ENCODE peak calls at places on chromosomes 5 and 9, in eight cellular contexts. C is mucosa of descending colon; K is GM23338; I is colonic mucosa; J is neuronal stem cell; S is endodermal cell; A is CD8-positive, alpha-beta memory T cell; V is IMR-90. N is an unnamed sample. For H3K36me3, the result is how much of the 10 kb centered on the place peaks cover.

GRCh38 chr5:69024241-69024651 is 69.6 kb upstream of the SLC30A5 start:
- DNase-seq in C (peak), K (peak), I (peak), J (peak), S (peak), A (no peak), V (peak), N (peak)

GRCh38 chr5:1343931-1344901 is 683 bp downstream of the CLPTM1L start:
- DNase-seq in C (peak), K (peak), I (no peak), J (no peak), S (no peak), A (peak), V (peak), N (no peak)

GRCh38 chr9:126459965-126460843 is 133.6 kb downstream of the MVB12B start:
- DNase-seq in C (no peak), K (no peak), I (no peak), J (no peak), S (peak), A (no peak), V (peak), N (no peak)

GRCh38 chr9:88258012-88258411 is 119.7 kb upstream of the SPATA31C2 start:
- DNase-seq in C (peak), K (no peak), I (no peak), J (no peak), S (no peak), A (no peak), V (peak), N (no peak)

GRCh38 chr9:80560976-80561375 is 989.2 kb downstream of the TLE4 start:
- DNase-seq in C (no peak), K (no peak), I (no peak), J (no peak), S (no peak), A (no peak), V (no peak), N (no peak)

GRCh38 chr9:137214620-137215019 is 7.4 kb downstream of the RNF208 start:
- DNase-seq in C (no peak), K (no peak), I (no peak), J (no peak), S (no peak), A (no peak), V (no peak), N (no peak)

GRCh38 chr9:20552874-20553624 is 69.2 kb downstream of the MLLT3 start:
- DNase-seq in C (no peak), K (no peak), I (no peak), J (no peak), S (no peak), A (no peak), V (peak), N (no peak)

GRCh38 chr5:93831449-93831848 is 90.0 kb upstream of the POU5F2 start:
- DNase-seq in C (no peak), K (no peak), I (no peak), J (no peak), S (no peak), A (no peak), V (peak), N (no peak)

GRCh38 chr9:131640438-131641181 is 95.3 kb downstream of the PRRT1B start:
- DNase-seq in C (no peak), K (no peak), I (no peak), J (no peak), S (no peak), A (no peak), V (no peak), N (peak)

GRCh38 chr5:76715734-76716455 is at the start of gene F2R:
- DNase-seq in C (peak), K (peak), I (peak), J (peak), S (peak), A (peak), V (peak), N (peak)

GRCh38 chr5:6713274-6714181 is at the start of gene TENT4A:
- DNase-seq in C (peak), K (no peak), I (peak), J (no peak), S (no peak), A (peak), V (no peak), N (peak)

GRCh38 chr9:76576344-76576743 is 117.4 kb downstream of the GCNT1 start:
- DNase-seq in C (peak), K (no peak), I (no peak), J (no peak), S (no peak), A (peak), V (peak), N (no peak)

GRCh38 chr5:173645437-173645807 is 29.0 kb upstream of the BOD1 start:
- DNase-seq in C (no peak), K (peak), I (no peak), J (no peak), S (peak), A (no peak), V (peak), N (no peak)

GRCh38 chr5:132497488-132497997 is 7.0 kb upstream of the IRF1 start:
- DNase-seq in C (peak), K (peak), I (peak), J (no peak), S (peak), A (peak), V (peak), N (peak)

GRCh38 chr5:2266668-2267240 is 384.0 kb upstream of the IRX4 start:
- DNase-seq in C (no peak), K (no peak), I (no peak), J (no peak), S (peak), A (no peak), V (no peak), N (no peak)

GRCh38 chr9:83281306-83282255 is 218.6 kb upstream of the RASEF start:
- DNase-seq in C (peak), K (no peak), I (no peak), J (no peak), S (no peak), A (no peak), V (no peak), N (no peak)

GRCh38 chr5:78417026-78417425 is 56.6 kb downstream of the SCAMP1 start:
- DNase-seq in C (no peak), K (no peak), I (no peak), J (no peak), S (no peak), A (no peak), V (peak), N (no peak)

GRCh38 chr5:127040779-127041520 is 10.6 kb upstream of the MARCHF3 start:
- DNase-seq in C (peak), K (peak), I (peak), J (no peak), S (peak), A (no peak), V (peak), N (peak)

GRCh38 chr5:106825379-106825778 is 845.4 kb downstream of the EFNA5 start:
- DNase-seq in C (no peak), K (no peak), I (no peak), J (no peak), S (no peak), A (no peak), V (peak), N (no peak)

GRCh38 chr5:172399336-172399735 is 55.0 kb downstream of the SH3PXD2B start:
- DNase-seq in C (no peak), K (no peak), I (no peak), J (no peak), S (no peak), A (no peak), V (no peak), N (no peak)

GRCh38 chr9:97744710-97745708 is 47.9 kb upstream of the XPA start:
- DNase-seq in C (no peak), K (peak), I (no peak), J (no peak), S (peak), A (no peak), V (peak), N (peak)

GRCh38 chr9:91642771-91643170 is 219.1 kb upstream of the NFIL3 start:
- DNase-seq in C (no peak), K (no peak), I (no peak), J (no peak), S (no peak), A (no peak), V (no peak), N (no peak)

GRCh38 chr5:141534492-141535213 is 45.8 kb downstream of the PCDHGC5 start:
- DNase-seq in C (no peak), K (no peak), I (no peak), J (no peak), S (no peak), A (no peak), V (no peak), N (no peak)
- H3K36me3 ChIP-seq in C (under half), K (under half), I (under half), J (under half), S (half or more), A (under half), V (under half), N (under half)

GRCh38 chr5:95735436-95735835 is 4.3 kb downstream of the RHOBTB3 start:
- DNase-seq in C (no peak), K (no peak), I (no peak), J (no peak), S (no peak), A (no peak), V (no peak), N (no peak)
- H3K4me3 ChIP-seq in C (no peak), K (no peak), I (no peak), J (no peak), S (peak), A (no peak), V (peak), N (no peak)

DNA sequence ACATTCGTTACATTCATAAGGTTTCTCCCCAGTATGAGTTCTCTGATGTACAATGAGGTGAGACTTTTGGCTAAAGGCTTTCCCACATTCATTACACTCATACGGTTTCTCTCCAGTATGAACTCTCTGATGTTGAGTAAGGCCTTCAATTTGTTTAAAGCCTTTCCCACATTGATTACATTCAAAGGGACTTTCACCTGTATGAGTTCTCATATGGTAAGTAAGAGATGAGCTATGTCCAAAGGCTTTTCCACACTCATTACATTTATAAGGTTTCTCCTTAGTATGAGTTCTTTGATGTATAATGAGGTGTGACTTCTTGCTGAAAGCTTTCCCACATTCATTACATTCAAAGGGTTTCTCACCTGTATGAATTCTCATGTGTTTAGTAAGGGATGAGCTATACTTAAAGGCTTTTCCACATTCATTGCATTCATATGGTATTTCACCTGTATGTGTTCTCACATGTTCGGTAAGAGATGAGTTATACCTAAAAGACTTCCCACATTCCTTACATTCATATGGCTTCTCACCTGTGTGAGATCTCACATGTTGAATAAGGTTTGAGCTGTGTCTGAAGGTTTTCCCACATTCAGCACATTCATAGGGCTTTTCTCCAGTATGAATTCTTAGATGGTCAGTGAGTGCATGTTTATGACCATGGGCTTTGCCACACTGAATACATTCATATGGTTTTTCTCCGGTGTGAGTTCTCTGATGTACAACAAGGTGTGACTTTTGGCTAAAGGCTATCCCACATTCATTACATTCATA is 13.5 kb downstream of the ZFP37 start:
- DNase-seq in C (no peak), K (peak), I (no peak), J (no peak), S (no peak), A (no peak), V (no peak), N (no peak)
- H3K36me3 ChIP-seq in C (under half), K (half or more), I (under half), J (half or more), S (half or more), A (under half), V (under half), N (under half)

GRCh38 chr9:134641173-134641985 is at the start of gene COL5A1:
- DNase-seq in C (peak), K (peak), I (peak), J (peak), S (peak), A (no peak), V (peak), N (peak)

GRCh38 chr9:134642385-134643181 is 980 bp downstream of the COL5A1 start:
- DNase-seq in C (peak), K (peak), I (peak), J (peak), S (peak), A (no peak), V (peak), N (peak)

GRCh38 chr9:134643306-134643705 is 1.7 kb downstream of the COL5A1 start:
- DNase-seq in C (no peak), K (no peak), I (no peak), J (no peak), S (no peak), A (no peak), V (peak), N (peak)

GRCh38 chr9:134640491-134641172 is 971 bp upstream of the COL5A1 start:
- DNase-seq in C (no peak), K (no peak), I (no peak), J (no peak), S (peak), A (no peak), V (no peak), N (no peak)

GRCh38 chr9:134641989-134642384 is 384 bp downstream of the COL5A1 start:
- DNase-seq in C (no peak), K (no peak), I (no peak), J (no peak), S (no peak), A (no peak), V (no peak), N (peak)
- H3K4me3 ChIP-seq in C (peak), K (peak), I (peak), J (no peak), S (peak), A (no peak), V (peak), N (peak)

GRCh38 chr5:17228833-17229291 is 11.4 kb downstream of the BASP1 start:
- DNase-seq in C (no peak), K (no peak), I (no peak), J (no peak), S (no peak), A (no peak), V (peak), N (no peak)
- H3K36me3 ChIP-seq in C (under half), K (under half), I (under half), J (half or more), S (under half), A (under half), V (under half), N (under half)